ENCODE peak calls at places on chromosomes 7 and 10, in five cellular contexts. J, N, W, S and M are unnamed samples.

GRCh38 chr7:141071855-141072547 is 1.9 kb upstream of the TMEM178B start:
- DNase-seq in S (no peak), W (no peak), J (no peak), N (no peak), M (no peak)

GRCh38 chr7:24825931-24826661 is 68.8 kb upstream of the GSDME start:
- DNase-seq in J (no peak), S (no peak), W (no peak), N (peak), M (peak)

GRCh38 chr7:158976849-158977593 is 120.7 kb downstream of the DYNC2I1 start:
- DNase-seq in J (peak), W (peak), S (peak), N (peak), M (peak)

GRCh38 chr7:121741896-121742295 is 131.1 kb upstream of the PTPRZ1 start:
- DNase-seq in S (no peak), W (no peak), J (no peak), N (no peak), M (no peak)

GRCh38 chr7:85928500-85928899 is 715.2 kb upstream of the GRM3 start:
- DNase-seq in J (no peak), W (no peak), N (no peak), S (no peak), M (no peak)

GRCh38 chr10:111656066-111656465 is 527.5 kb downstream of the GPAM start:
- DNase-seq in S (no peak), W (no peak), J (no peak), N (no peak), M (no peak)

GRCh38 chr10:55410415-55410885 is 609.4 kb upstream of the PCDH15 start:
- DNase-seq in N (peak), J (no peak), W (peak), S (no peak), M (peak)

GRCh38 chr10:6144609-6145413 is 56.0 kb downstream of the RBM17 start:
- DNase-seq in J (peak), N (peak), W (peak), S (peak), M (peak)

GRCh38 chr7:45031829-45032228 is 31.8 kb downstream of the CCM2 start:
- DNase-seq in J (no peak), W (no peak), N (no peak), S (no peak), M (no peak)

GRCh38 chr10:47311193-47311899 is 10.9 kb upstream of the GDF2 start:
- DNase-seq in N (peak), W (no peak), S (peak), J (no peak), M (peak)

GRCh38 chr10:6056411-6057135 is 5.6 kb downstream of the IL2RA start:
- DNase-seq in W (no peak), J (no peak), S (no peak), N (no peak), M (no peak)

GRCh38 chr7:30760514-30761213 is 8.7 kb downstream of the INMT start:
- DNase-seq in W (no peak), J (no peak), N (no peak), S (no peak), M (no peak)

GRCh38 chr10:12042409-12042796 is 206 bp downstream of the UPF2 start:
- DNase-seq in S (no peak), J (peak), W (peak), N (peak), M (no peak)

GRCh38 chr10:36141786-36142560 is 499.9 kb upstream of the FZD8 start:
- DNase-seq in J (no peak), N (no peak), W (no peak), S (no peak), M (no peak)

GRCh38 chr7:93310346-93310745 is 78.2 kb downstream of the VPS50 start:
- DNase-seq in W (no peak), J (no peak), S (no peak), N (no peak), M (no peak)

GRCh38 chr10:43396928-43397624 is 11.9 kb downstream of the HNRNPF start:
- DNase-seq in S (peak), J (peak), N (peak), W (peak), M (peak)

GRCh38 chr10:11468126-11468742 is 143.2 kb downstream of the USP6NL start:
- DNase-seq in N (no peak), W (no peak), J (no peak), S (no peak), M (no peak)

GRCh38 chr7:118713039-118713438 is 488.5 kb downstream of the ANKRD7 start:
- DNase-seq in N (no peak), W (no peak), S (no peak), J (no peak), M (no peak)

GRCh38 chr10:69696073-69696731 is 66.2 kb downstream of the FAM241B start:
- DNase-seq in S (no peak), N (peak), J (no peak), W (peak), M (no peak)